ENCODE peak calls at places on chromosome 12, in four cellular contexts. Q is progenitor cell of endocrine pancreas; J is NCI-H1694 treated with DMSO at 0.1 percent for 48 hours; R is stimulated activated CD4-positive, alpha-beta T cell treated with anti-CD3 and anti-CD28 coated beads, Interleukin-12 subunit alpha, Interleukin-12 subunit beta, amount 100 ng/mL, for 48 hours. M is an unnamed sample.

GRCh38 chr12:95646781-95647184 is 95.5 kb upstream of the USP44 start:
- DNase-seq in Q (no peak), R (no peak), J (no peak), M (no peak)

GRCh38 chr12:117038919-117039318 is 60.3 kb downstream of the TESC start:
- DNase-seq in J (no peak), R (no peak), Q (no peak), M (no peak)

GRCh38 chr12:92144045-92144630 is 1.5 kb downstream of the BTG1 start:
- DNase-seq in J (peak; percentile 63), Q (peak; percentile 48), R (peak; percentile 49), M (peak; percentile 79)

GRCh38 chr12:75953312-75953906 is 78.2 kb downstream of the PHLDA1 start:
- DNase-seq in Q (no peak), R (no peak), J (peak; percentile 41), M (no peak)

GRCh38 chr12:28308891-28309290 is 118.6 kb downstream of the CCDC91 start:
- DNase-seq in J (no peak), Q (no peak), R (no peak), M (no peak)

GRCh38 chr12:105420046-105420445 is 89.6 kb downstream of the C12orf75 start:
- DNase-seq in R (no peak), J (no peak), Q (no peak), M (no peak)

GRCh38 chr12:95625012-95625411 is 73.7 kb upstream of the USP44 start:
- DNase-seq in Q (no peak), J (no peak), R (no peak), M (no peak)

GRCh38 chr12:105983622-105984325 is 155.0 kb downstream of the NUAK1 start:
- DNase-seq in R (no peak), Q (no peak), J (no peak), M (no peak)

GRCh38 chr12:111404362-111405148 is 1.2 kb upstream of the SH2B3 start:
- DNase-seq in R (peak; percentile 68), Q (no peak), J (no peak), M (peak; percentile 21)

GRCh38 chr12:50517456-50518048 is 12.8 kb downstream of the DIP2B start:
- DNase-seq in R (no peak), J (no peak), Q (no peak), M (no peak)

GRCh38 chr12:27780612-27781408 is 774 bp upstream of the MANSC4 start:
- DNase-seq in Q (peak; percentile 63), J (peak; percentile 36), R (no peak), M (peak; percentile 34)

GRCh38 chr12:89351489-89352241 is 636 bp downstream of the DUSP6 start:
- DNase-seq in R (peak; percentile 26), J (no peak), Q (peak; percentile 34), M (no peak)

GRCh38 chr12:101749657-101750056 is 10.4 kb upstream of the SYCP3 start:
- DNase-seq in R (no peak), Q (no peak), J (no peak), M (no peak)

GRCh38 chr12:116416161-116416560 is 138.7 kb upstream of the MED13L start:
- DNase-seq in Q (no peak), J (no peak), R (no peak), M (peak; percentile 21)

GRCh38 chr12:92421701-92422100 is 276.1 kb upstream of the BTG1 start:
- DNase-seq in J (no peak), R (no peak), Q (no peak), M (no peak)

GRCh38 chr12:54215990-54216579 is 27.3 kb upstream of the SMUG1 start:
- DNase-seq in Q (no peak), J (no peak), R (peak; percentile 29), M (no peak)

GRCh38 chr12:120536064-120536791 is 2.1 kb downstream of the RNF10 start:
- DNase-seq in R (no peak), Q (no peak), J (no peak), M (no peak)

GRCh38 chr12:107131832-107132616 is 38.7 kb upstream of the CRY1 start:
- DNase-seq in R (no peak), Q (peak; percentile 11), J (peak; percentile 80), M (peak; percentile 84)

M was measured in G401.